ENCODE peak calls at places on chromosome 10, in nine cellular contexts. G is IMR-90, L is keratinocyte, W is GM20000, H is A549, R is fibroblast of the aortic adventitia, V is psoas muscle, A is Peyer's patch, Q is GM06990. I is an unnamed sample.

GRCh38 chr10:98270786-98271185 is 2.8 kb upstream of the LOXL4 start:
- DNase-seq in G (no peak), L (no peak), W (no peak), H (no peak), R (no peak), V (no peak), A (no peak), Q (no peak), I (no peak)

GRCh38 chr10:102229810-102230263 is 3.7 kb downstream of the ELOVL3 start:
- DNase-seq in G (peak; percentile 65), L (no peak), W (peak; percentile 90), H (peak; percentile 85), R (peak; percentile 76), V (peak; percentile 83), A (peak; percentile 89), Q (peak; percentile 80), I (peak; percentile 91)

GRCh38 chr10:125554016-125554703 is 128.8 kb downstream of the TEX36 start:
- DNase-seq in G (no peak), L (no peak), W (no peak), H (no peak), R (no peak), V (no peak), A (no peak), Q (no peak), I (no peak)

GRCh38 chr10:14532473-14533251 is 201.9 kb upstream of the FRMD4A start:
- DNase-seq in G (peak; percentile 65), L (no peak), W (no peak), H (peak; percentile 81), R (no peak), V (no peak), A (peak; percentile 78), Q (no peak), I (no peak)

GRCh38 chr10:116274141-116274861 is 1.3 kb upstream of the GFRA1 start:
- DNase-seq in G (no peak), L (no peak), W (peak; percentile 26), H (peak; percentile 20), R (no peak), V (no peak), A (no peak), Q (no peak), I (peak; percentile 23)

GRCh38 chr10:110721406-110722038 is 77.4 kb downstream of the RBM20 start:
- DNase-seq in G (no peak), L (no peak), W (no peak), H (no peak), R (no peak), V (no peak), A (no peak), Q (no peak), I (no peak)

GRCh38 chr10:17386616-17387075 is 67.7 kb downstream of the ST8SIA6 start:
- DNase-seq in G (no peak), L (no peak), W (no peak), H (no peak), R (peak; percentile 89), V (no peak), A (no peak), Q (no peak), I (no peak)

GRCh38 chr10:93751074-93751572 is 6.6 kb upstream of the LGI1 start:
- DNase-seq in G (no peak), L (no peak), W (no peak), H (no peak), R (no peak), V (no peak), A (no peak), Q (no peak), I (no peak)

GRCh38 chr10:77578583-77579227 is 58.9 kb downstream of the KCNMA1 start:
- DNase-seq in G (peak; percentile 90), L (peak; percentile 61), W (no peak), H (peak; percentile 81), R (peak; percentile 18), V (no peak), A (no peak), Q (no peak), I (no peak)

GRCh38 chr10:87000491-87000890 is 19.6 kb upstream of the FAM25A start:
- DNase-seq in G (peak; percentile 44), L (no peak), W (no peak), H (no peak), R (peak; percentile 27), V (no peak), A (no peak), Q (no peak), I (no peak)

GRCh38 chr10:3828404-3829192 is 43.6 kb upstream of the KLF6 start:
- DNase-seq in G (peak; percentile 86), L (no peak), W (peak; percentile 46), H (no peak), R (peak; percentile 78), V (no peak), A (no peak), Q (no peak), I (peak; percentile 68)

GRCh38 chr10:132141526-132142395 is 45.0 kb upstream of the DPYSL4 start:
- DNase-seq in G (no peak), L (no peak), W (no peak), H (no peak), R (no peak), V (peak; percentile 11), A (no peak), Q (no peak), I (no peak)

GRCh38 chr10:35972275-35972674 is 330.2 kb upstream of the FZD8 start:
- DNase-seq in G (no peak), L (no peak), W (no peak), H (no peak), R (no peak), V (no peak), A (no peak), Q (no peak), I (no peak)

GRCh38 chr10:26156019-26156418 is 60.6 kb upstream of the GAD2 start:
- DNase-seq in G (no peak), L (no peak), W (no peak), H (no peak), R (no peak), V (no peak), A (no peak), Q (no peak), I (no peak)

GRCh38 chr10:26157734-26158133 is 58.8 kb upstream of the GAD2 start:
- DNase-seq in G (no peak), L (no peak), W (no peak), H (no peak), R (no peak), V (no peak), A (no peak), Q (no peak), I (no peak)
- TF ChIP-seq CTCF in G (no peak), L (no peak), W (no peak), H (no peak), R (no peak), V (no peak), A (no peak), Q (peak; percentile 14), I (peak; percentile 13)

GRCh38 chr10:63132651-63133055 is 475 bp upstream of the NRBF2 start:
- DNase-seq in G (no peak), L (no peak), W (no peak), H (no peak), R (no peak), V (no peak), A (no peak), Q (no peak), I (no peak)
- TF ChIP-seq CTCF in G (no peak), L (no peak), W (no peak), H (no peak), R (no peak), V (no peak), A (no peak), Q (no peak), I (no peak)

GRCh38 chr10:44966129-44966815 is 6.7 kb downstream of the RASSF4 start:
- DNase-seq in G (no peak), L (no peak), W (no peak), H (no peak), R (no peak), V (no peak), A (no peak), Q (no peak), I (peak; percentile 15)

GRCh38 chr10:44965651-44966097 is 6.1 kb downstream of the RASSF4 start:
- DNase-seq in G (no peak), L (no peak), W (no peak), H (no peak), R (no peak), V (peak; percentile 45), A (no peak), Q (no peak), I (peak; percentile 56)

GRCh38 chr10:44968101-44968886 is 8.7 kb downstream of the RASSF4 start:
- DNase-seq in G (no peak), L (no peak), W (no peak), H (no peak), R (peak; percentile 70), V (no peak), A (no peak), Q (no peak), I (no peak)

GRCh38 chr10:44967596-44967995 is 8.0 kb downstream of the RASSF4 start:
- DNase-seq in G (no peak), L (no peak), W (no peak), H (no peak), R (no peak), V (no peak), A (no peak), Q (no peak), I (no peak)

DNA sequence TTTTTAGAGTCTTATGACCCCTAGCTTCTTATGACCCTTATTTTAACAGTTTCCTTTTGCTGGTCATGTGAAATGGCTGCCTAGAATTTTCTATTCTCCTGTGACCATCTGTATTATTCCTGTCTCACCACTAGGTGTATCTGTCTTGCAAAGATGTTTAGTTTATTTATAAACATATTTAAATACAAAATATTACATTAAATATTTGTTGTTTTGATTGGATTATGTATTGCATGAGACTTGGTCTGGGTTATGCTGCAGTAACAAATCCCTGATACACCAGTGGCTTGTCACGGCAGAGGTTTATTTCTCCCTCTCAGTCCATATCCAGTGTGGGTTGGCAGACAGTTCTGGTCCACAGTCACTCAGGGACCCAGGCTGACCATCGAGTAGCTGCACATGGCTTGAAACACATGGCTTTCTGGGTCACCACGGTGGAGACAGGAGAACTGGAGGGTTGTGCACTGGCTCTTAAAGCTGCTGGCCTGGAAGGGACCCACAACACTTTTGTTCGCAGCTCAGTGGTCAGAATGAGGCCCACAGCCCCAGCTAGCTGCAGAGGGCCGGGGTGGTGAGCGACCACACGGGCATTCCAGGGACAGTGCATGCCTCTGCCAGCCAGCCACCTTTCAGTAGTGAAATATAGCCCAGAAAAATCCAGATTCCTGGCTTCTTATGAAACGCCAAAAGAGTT is 7.4 kb downstream of the RASSF4 start:
- DNase-seq in G (no peak), L (no peak), W (no peak), H (no peak), R (no peak), V (no peak), A (no peak), Q (no peak), I (no peak)
- TF ChIP-seq CTCF in G (peak; percentile 17), L (no peak), W (no peak), H (peak; percentile 6), R (peak; percentile 17), V (peak; percentile 22), A (peak; percentile 19), Q (peak; percentile 18), I (peak; percentile 22)

DNA sequence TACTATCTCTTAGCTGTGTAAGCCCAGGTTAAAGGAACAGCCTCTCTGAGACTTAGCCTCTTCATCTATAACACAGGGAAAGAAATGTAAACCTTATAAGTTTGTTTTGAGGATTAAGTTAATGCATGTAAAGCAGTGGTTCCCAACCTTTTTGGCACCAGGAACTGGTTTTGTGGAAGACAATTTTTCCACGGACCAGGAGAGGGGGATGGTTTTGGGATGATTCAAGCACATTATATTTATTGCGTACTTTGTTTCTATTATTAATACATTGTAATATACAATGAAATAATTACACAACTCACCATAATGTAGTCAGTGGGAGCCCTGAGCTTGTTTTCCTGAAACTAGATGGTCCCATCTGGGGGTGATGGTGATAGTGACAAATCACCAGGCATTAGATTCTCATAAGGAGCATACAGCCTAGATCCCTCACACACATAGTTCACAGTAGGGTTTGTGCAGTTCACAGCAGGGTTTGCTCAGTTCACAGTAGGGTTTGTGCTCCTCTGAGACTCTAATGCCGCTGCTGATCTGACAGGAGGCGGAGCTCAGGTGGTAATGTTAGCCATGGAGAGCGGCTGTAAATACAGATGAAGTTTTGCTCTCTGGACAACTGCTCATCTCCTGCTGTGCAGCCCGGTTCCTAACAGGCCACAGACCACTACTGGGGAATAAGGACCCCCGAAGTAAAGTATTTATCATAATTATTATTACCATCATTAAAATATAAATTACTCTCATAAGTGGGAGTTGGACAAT is 41.3 kb upstream of the ANK3 start:
- DNase-seq in G (peak; percentile 26), L (no peak), W (no peak), H (no peak), R (peak; percentile 26), V (no peak), A (no peak), Q (no peak), I (no peak)
- TF ChIP-seq CTCF in G (no peak), L (no peak), W (no peak), H (no peak), R (no peak), V (no peak), A (no peak), Q (no peak), I (no peak)